ENCODE peak calls at places on chromosomes 1 and 21, in five cellular contexts. One of them, this sample, is unnamed.

GRCh38 chr1:190119683-190120082 is 358.0 kb downstream of the BRINP3 start:
- DNase-seq in mammary epithelial cell: no peak
- DNase-seq in CD4-positive, alpha-beta memory T cell: no peak
- DNase-seq in AG04450: no peak
- DNase-seq in psoas muscle: no peak
- DNase-seq in this sample: no peak

GRCh38 chr1:10630661-10631120 is 155.9 kb downstream of the PEX14 start:
- DNase-seq in mammary epithelial cell: no peak
- DNase-seq in CD4-positive, alpha-beta memory T cell: no peak
- DNase-seq in AG04450: no peak
- DNase-seq in psoas muscle: peak; percentile 36
- DNase-seq in this sample: no peak

GRCh38 chr1:157119448-157119847 is 18.7 kb downstream of the ETV3 start:
- DNase-seq in mammary epithelial cell: no peak
- DNase-seq in CD4-positive, alpha-beta memory T cell: no peak
- DNase-seq in AG04450: no peak
- DNase-seq in psoas muscle: no peak
- DNase-seq in this sample: no peak

GRCh38 chr21:45200596-45201296 is 86.9 kb downstream of the POFUT2 start:
- DNase-seq in mammary epithelial cell: no peak
- DNase-seq in CD4-positive, alpha-beta memory T cell: no peak
- DNase-seq in AG04450: no peak
- DNase-seq in psoas muscle: no peak
- DNase-seq in this sample: no peak

GRCh38 chr21:33478182-33478581 is 1.6 kb downstream of the TMEM50B start:
- DNase-seq in mammary epithelial cell: no peak
- DNase-seq in CD4-positive, alpha-beta memory T cell: no peak
- DNase-seq in AG04450: no peak
- DNase-seq in psoas muscle: no peak
- DNase-seq in this sample: no peak

GRCh38 chr21:33071878-33072306 is 2.0 kb downstream of the OLIG1 start:
- DNase-seq in mammary epithelial cell: peak; percentile 16
- DNase-seq in CD4-positive, alpha-beta memory T cell: no peak
- DNase-seq in AG04450: no peak
- DNase-seq in psoas muscle: no peak
- DNase-seq in this sample: no peak

GRCh38 chr1:237851209-237851845 is 39.4 kb downstream of the ZP4 start:
- DNase-seq in mammary epithelial cell: peak; percentile 41
- DNase-seq in CD4-positive, alpha-beta memory T cell: no peak
- DNase-seq in AG04450: no peak
- DNase-seq in psoas muscle: no peak
- DNase-seq in this sample: no peak

GRCh38 chr1:246198141-246198820 is 308.8 kb downstream of the SMYD3 start:
- DNase-seq in mammary epithelial cell: no peak
- DNase-seq in CD4-positive, alpha-beta memory T cell: no peak
- DNase-seq in AG04450: no peak
- DNase-seq in psoas muscle: no peak
- DNase-seq in this sample: no peak

GRCh38 chr1:96416111-96416595 is 305.4 kb upstream of the PTBP2 start:
- DNase-seq in mammary epithelial cell: peak; percentile 97
- DNase-seq in CD4-positive, alpha-beta memory T cell: no peak
- DNase-seq in AG04450: peak; percentile 95
- DNase-seq in psoas muscle: peak; percentile 39
- DNase-seq in this sample: no peak

GRCh38 chr1:114208659-114209215 is 55.1 kb upstream of the SYT6 start:
- DNase-seq in mammary epithelial cell: peak; percentile 3
- DNase-seq in CD4-positive, alpha-beta memory T cell: no peak
- DNase-seq in AG04450: no peak
- DNase-seq in psoas muscle: no peak
- DNase-seq in this sample: no peak

GRCh38 chr1:66275601-66276023 is 258.3 kb upstream of the SGIP1 start:
- DNase-seq in mammary epithelial cell: no peak
- DNase-seq in CD4-positive, alpha-beta memory T cell: no peak
- DNase-seq in AG04450: no peak
- DNase-seq in psoas muscle: no peak
- DNase-seq in this sample: no peak

GRCh38 chr1:6170742-6171201 is 9.3 kb downstream of the CHD5 start:
- DNase-seq in mammary epithelial cell: no peak
- DNase-seq in CD4-positive, alpha-beta memory T cell: no peak
- DNase-seq in AG04450: no peak
- DNase-seq in psoas muscle: no peak
- DNase-seq in this sample: no peak

GRCh38 chr1:226722240-226722900 is 16.7 kb downstream of the ITPKB start:
- DNase-seq in mammary epithelial cell: no peak
- DNase-seq in CD4-positive, alpha-beta memory T cell: no peak
- DNase-seq in AG04450: no peak
- DNase-seq in psoas muscle: no peak
- DNase-seq in this sample: no peak

GRCh38 chr1:118077331-118078055 is 107.5 kb downstream of the SPAG17 start:
- DNase-seq in mammary epithelial cell: peak; percentile 28
- DNase-seq in CD4-positive, alpha-beta memory T cell: no peak
- DNase-seq in AG04450: peak; percentile 11
- DNase-seq in psoas muscle: no peak
- DNase-seq in this sample: no peak

GRCh38 chr1:3651939-3652537 is at the start of gene TP73:
- DNase-seq in mammary epithelial cell: peak; percentile 27
- DNase-seq in CD4-positive, alpha-beta memory T cell: peak; percentile 13
- DNase-seq in AG04450: no peak
- DNase-seq in psoas muscle: no peak
- DNase-seq in this sample: no peak

GRCh38 chr1:62774971-62775578 is 8.9 kb upstream of the ATG4C start:
- DNase-seq in mammary epithelial cell: no peak
- DNase-seq in CD4-positive, alpha-beta memory T cell: no peak
- DNase-seq in AG04450: no peak
- DNase-seq in psoas muscle: no peak
- DNase-seq in this sample: no peak

GRCh38 chr1:211547710-211548109 is 31.3 kb downstream of the SLC30A1 start:
- DNase-seq in mammary epithelial cell: no peak
- DNase-seq in CD4-positive, alpha-beta memory T cell: no peak
- DNase-seq in AG04450: no peak
- DNase-seq in psoas muscle: no peak
- DNase-seq in this sample: no peak

GRCh38 chr1:164559342-164560070 is 522 bp downstream of the PBX1 start:
- DNase-seq in mammary epithelial cell: peak; percentile 30
- DNase-seq in CD4-positive, alpha-beta memory T cell: no peak
- DNase-seq in AG04450: no peak
- DNase-seq in psoas muscle: peak; percentile 71
- DNase-seq in this sample: peak; percentile 39

GRCh38 chr1:89545264-89546038 is 20.8 kb downstream of the LRRC8B start:
- DNase-seq in mammary epithelial cell: peak; percentile 46
- DNase-seq in CD4-positive, alpha-beta memory T cell: no peak
- DNase-seq in AG04450: no peak
- DNase-seq in psoas muscle: no peak
- DNase-seq in this sample: no peak

GRCh38 chr1:183318433-183318832 is 99.7 kb downstream of the NMNAT2 start:
- DNase-seq in mammary epithelial cell: peak; percentile 88
- DNase-seq in CD4-positive, alpha-beta memory T cell: no peak
- DNase-seq in AG04450: peak; percentile 83
- DNase-seq in psoas muscle: peak; percentile 81
- DNase-seq in this sample: peak; percentile 75

GRCh38 chr1:150981177-150981804 is 801 bp upstream of the ANXA9 start:
- DNase-seq in mammary epithelial cell: peak; percentile 51
- DNase-seq in CD4-positive, alpha-beta memory T cell: no peak
- DNase-seq in AG04450: no peak
- DNase-seq in psoas muscle: no peak
- DNase-seq in this sample: no peak
- H3K27ac ChIP-seq in mammary epithelial cell: peak overlapping the region; percentile 17
- H3K27ac ChIP-seq in CD4-positive, alpha-beta memory T cell: no peak overlapping the region
- H3K27ac ChIP-seq in AG04450: peak overlapping the region; percentile 11
- H3K27ac ChIP-seq in psoas muscle: no peak overlapping the region
- H3K27ac ChIP-seq in this sample: peak overlapping the region; percentile 68

DNA sequence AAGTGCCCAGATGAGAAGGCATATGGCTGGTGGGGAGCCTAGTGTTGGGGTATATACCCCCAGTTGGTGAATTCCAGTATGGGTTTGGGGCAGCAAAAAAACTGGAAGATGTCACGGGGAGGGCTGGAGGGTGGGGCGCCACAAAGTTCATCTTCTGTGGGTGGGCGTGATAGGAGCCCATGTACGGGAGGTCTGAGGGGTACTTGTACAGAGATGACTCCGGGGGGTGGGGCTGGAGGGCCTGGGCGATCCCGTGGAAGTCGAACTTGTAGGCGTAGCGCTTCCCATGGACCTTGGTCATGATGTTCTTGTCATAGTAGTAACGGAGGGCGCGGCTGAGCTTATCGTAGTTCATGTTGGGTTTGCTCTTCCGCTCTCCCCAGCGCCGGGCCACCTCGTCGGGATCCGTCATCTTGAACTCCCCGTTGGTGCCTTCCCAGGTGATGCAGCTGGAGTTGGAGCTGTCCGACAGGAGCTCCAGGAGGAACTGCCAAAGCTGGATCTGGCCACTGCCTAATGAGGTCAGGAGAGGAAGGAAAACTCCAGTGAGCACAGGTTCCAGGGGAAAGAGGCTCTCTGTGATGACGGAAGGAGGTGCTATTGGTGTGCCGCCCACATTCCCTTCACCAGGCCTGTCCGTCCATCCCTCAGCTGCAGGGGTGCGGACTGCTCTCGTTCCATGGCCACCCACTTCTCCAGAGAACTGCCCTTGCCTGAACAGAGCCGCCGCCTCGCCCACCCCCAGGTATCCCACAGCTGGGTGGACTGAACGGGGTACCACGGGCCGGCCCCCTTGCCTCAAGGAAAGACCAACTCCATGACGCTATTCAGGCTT is 114.6 kb downstream of the ERG start:
- DNase-seq in mammary epithelial cell: no peak
- DNase-seq in CD4-positive, alpha-beta memory T cell: no peak
- DNase-seq in AG04450: no peak
- DNase-seq in psoas muscle: no peak
- DNase-seq in this sample: no peak
- H3K27ac ChIP-seq in mammary epithelial cell: no peak overlapping the region
- H3K27ac ChIP-seq in CD4-positive, alpha-beta memory T cell: no peak overlapping the region
- H3K27ac ChIP-seq in AG04450: no peak overlapping the region
- H3K27ac ChIP-seq in psoas muscle: no peak overlapping the region
- H3K27ac ChIP-seq in this sample: no peak overlapping the region

GRCh38 chr21:27451116-27451515 is 484.2 kb upstream of the ADAMTS5 start:
- DNase-seq in mammary epithelial cell: no peak
- DNase-seq in CD4-positive, alpha-beta memory T cell: no peak
- DNase-seq in AG04450: no peak
- DNase-seq in psoas muscle: no peak
- DNase-seq in this sample: no peak

GRCh38 chr21:27448960-27449359 is 482.1 kb upstream of the ADAMTS5 start:
- DNase-seq in mammary epithelial cell: no peak
- DNase-seq in CD4-positive, alpha-beta memory T cell: no peak
- DNase-seq in AG04450: no peak
- DNase-seq in psoas muscle: no peak
- DNase-seq in this sample: no peak

GRCh38 chr21:27450216-27450615 is 483.3 kb upstream of the ADAMTS5 start:
- DNase-seq in mammary epithelial cell: no peak
- DNase-seq in CD4-positive, alpha-beta memory T cell: no peak
- DNase-seq in AG04450: no peak
- DNase-seq in psoas muscle: no peak
- DNase-seq in this sample: no peak

GRCh38 chr21:27454234-27454633 is 487.3 kb upstream of the ADAMTS5 start:
- DNase-seq in mammary epithelial cell: no peak
- DNase-seq in CD4-positive, alpha-beta memory T cell: no peak
- DNase-seq in AG04450: no peak
- DNase-seq in psoas muscle: no peak
- DNase-seq in this sample: no peak
- H3K27ac ChIP-seq in mammary epithelial cell: no peak overlapping the region
- H3K27ac ChIP-seq in CD4-positive, alpha-beta memory T cell: no peak overlapping the region
- H3K27ac ChIP-seq in AG04450: no peak overlapping the region
- H3K27ac ChIP-seq in psoas muscle: no peak overlapping the region
- H3K27ac ChIP-seq in this sample: no peak overlapping the region

GRCh38 chr1:97423397-97423796 is 497.4 kb downstream of the DPYD start:
- DNase-seq in mammary epithelial cell: no peak
- DNase-seq in CD4-positive, alpha-beta memory T cell: no peak
- DNase-seq in AG04450: no peak
- DNase-seq in psoas muscle: no peak
- DNase-seq in this sample: no peak
- H3K27ac ChIP-seq in mammary epithelial cell: no peak overlapping the region
- H3K27ac ChIP-seq in CD4-positive, alpha-beta memory T cell: no peak overlapping the region
- H3K27ac ChIP-seq in AG04450: no peak overlapping the region
- H3K27ac ChIP-seq in psoas muscle: no peak overlapping the region
- H3K27ac ChIP-seq in this sample: no peak overlapping the region

DNA sequence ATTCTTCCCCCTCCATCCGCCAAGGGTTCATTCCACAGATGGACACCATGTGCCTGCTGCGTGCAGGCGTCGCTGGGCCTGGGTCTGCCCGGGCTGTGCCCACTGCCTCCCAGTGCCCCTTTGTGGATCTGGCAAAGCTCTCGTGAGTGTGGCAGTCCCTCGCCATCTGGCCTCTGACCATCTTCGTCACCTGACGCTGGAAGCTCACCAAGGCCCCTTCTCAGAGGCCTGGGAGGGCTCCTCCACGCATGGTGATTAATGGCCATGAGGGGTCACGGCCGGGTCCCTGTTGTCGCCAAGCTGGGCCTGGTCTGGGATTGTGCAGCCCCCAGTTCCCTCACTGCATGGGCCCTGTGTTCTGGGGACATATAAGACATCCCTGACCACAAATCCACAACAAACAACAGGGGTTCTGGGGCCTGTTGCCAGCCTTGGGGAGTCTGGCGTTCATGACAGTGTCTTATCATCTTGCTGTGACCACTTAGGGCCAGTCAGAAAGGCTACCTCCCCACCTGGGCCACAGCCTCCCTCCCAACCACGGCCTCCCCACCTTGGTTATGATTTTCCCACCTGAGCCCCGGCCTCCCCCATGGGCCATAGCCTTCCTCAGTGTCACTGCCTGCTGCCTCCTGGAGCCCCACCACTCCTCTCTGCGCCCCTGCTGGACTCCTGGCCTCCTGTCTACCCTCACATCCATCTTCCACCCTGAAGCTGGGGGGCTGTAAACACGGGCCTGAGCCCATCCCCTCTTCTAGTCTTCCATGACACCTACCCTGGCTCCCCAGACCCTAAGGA is 27.9 kb downstream of the SLC45A1 start:
- DNase-seq in mammary epithelial cell: no peak
- DNase-seq in CD4-positive, alpha-beta memory T cell: no peak
- DNase-seq in AG04450: no peak
- DNase-seq in psoas muscle: no peak
- DNase-seq in this sample: no peak
- H3K27ac ChIP-seq in mammary epithelial cell: no peak overlapping the region
- H3K27ac ChIP-seq in CD4-positive, alpha-beta memory T cell: no peak overlapping the region
- H3K27ac ChIP-seq in AG04450: no peak overlapping the region
- H3K27ac ChIP-seq in psoas muscle: no peak overlapping the region
- H3K27ac ChIP-seq in this sample: no peak overlapping the region

DNA sequence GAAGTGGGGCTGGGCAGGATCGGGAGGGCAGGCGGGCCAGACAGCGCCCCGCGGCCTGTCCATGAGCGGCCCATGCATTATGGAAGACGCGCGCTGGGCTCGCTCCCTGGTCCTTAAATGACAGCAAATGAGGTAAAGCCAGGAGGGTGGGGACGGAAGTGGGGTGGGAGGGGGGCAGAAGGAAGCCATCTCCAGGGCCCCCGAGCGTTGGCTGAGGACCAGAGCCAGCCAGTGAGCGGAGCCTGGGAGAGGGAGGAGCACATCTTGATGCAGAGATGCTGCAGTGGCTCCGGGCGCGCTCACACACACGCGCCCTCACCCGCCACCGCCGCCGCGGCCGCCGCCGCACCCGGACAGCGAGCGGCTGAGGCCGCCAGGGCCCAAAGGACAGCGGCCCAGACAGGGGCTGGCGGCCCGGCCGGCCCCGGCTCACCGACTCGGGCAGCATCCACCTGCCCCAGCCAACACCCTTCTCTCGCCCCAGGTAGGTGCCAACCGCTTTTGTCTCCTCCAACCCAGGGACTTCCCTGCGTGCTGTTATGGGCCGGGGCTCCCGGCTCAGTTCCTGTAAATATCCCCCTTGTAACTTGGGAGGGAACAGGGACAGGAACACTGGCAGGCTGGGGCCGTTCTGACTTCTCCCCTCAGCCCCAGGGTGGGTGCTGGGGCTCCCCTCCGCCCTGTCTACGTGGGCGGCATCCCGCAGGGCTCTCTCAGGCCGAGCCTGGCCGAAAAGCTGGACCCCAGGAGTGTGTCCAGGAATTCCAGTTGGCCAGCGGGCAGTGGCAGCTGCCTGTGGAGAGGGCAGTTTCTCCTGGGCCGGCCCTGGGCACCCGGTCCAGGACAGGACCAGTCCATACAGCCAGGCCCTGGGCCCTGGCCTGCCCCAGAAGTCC is at the start of gene CNTN2:
- DNase-seq in mammary epithelial cell: no peak
- DNase-seq in CD4-positive, alpha-beta memory T cell: no peak
- DNase-seq in AG04450: no peak
- DNase-seq in psoas muscle: no peak
- DNase-seq in this sample: no peak
- H3K27ac ChIP-seq in mammary epithelial cell: no peak within 1 kb of the TSS
- H3K27ac ChIP-seq in CD4-positive, alpha-beta memory T cell: no peak within 1 kb of the TSS
- H3K27ac ChIP-seq in AG04450: no peak within 1 kb of the TSS
- H3K27ac ChIP-seq in psoas muscle: no peak within 1 kb of the TSS
- H3K27ac ChIP-seq in this sample: no peak within 1 kb of the TSS